ENCODE peak calls at places on chromosomes 6 and 20, in six cellular contexts. Q is activated gamma-delta T cell treated with anti-CD3 and anti-CD28 coated beads, Interleukin-2, amount 50 U/mL, for 16 hours; T is fibroblast of lung; A is HT-29; X is NCI-H2171 treated with DMSO at 0.1 percent for 48 hours; H is MG63. V is an unnamed sample.

GRCh38 chr6:31958412-31958740 is 395 bp downstream of the NELFE start:
- DNase-seq in Q (no peak), T (no peak), A (peak; percentile 13), X (no peak), H (no peak), V (no peak)

GRCh38 chr6:167893416-167893815 is 66.7 kb downstream of the AFDN start:
- DNase-seq in Q (no peak), T (no peak), A (peak; percentile 24), X (no peak), H (peak; percentile 9), V (no peak)

GRCh38 chr20:40506567-40506966 is 182.5 kb downstream of the MAFB start:
- DNase-seq in Q (no peak), T (peak; percentile 99), A (peak; percentile 84), X (no peak), H (peak; percentile 100), V (no peak)

GRCh38 chr20:58406422-58407001 is 17.5 kb downstream of the VAPB start:
- DNase-seq in Q (no peak), T (no peak), A (no peak), X (no peak), H (no peak), V (no peak)

GRCh38 chr6:137799950-137800568 is 67.0 kb upstream of the TNFAIP3 start:
- DNase-seq in Q (peak; percentile 47), T (peak; percentile 63), A (peak; percentile 70), X (peak; percentile 43), H (peak; percentile 26), V (no peak)

GRCh38 chr6:136408205-136408604 is 118.6 kb upstream of the BCLAF1 start:
- DNase-seq in Q (no peak), T (peak; percentile 64), A (peak; percentile 39), X (no peak), H (no peak), V (no peak)

GRCh38 chr6:168538892-168539811 is 98.2 kb downstream of the SMOC2 start:
- DNase-seq in Q (no peak), T (no peak), A (no peak), X (no peak), H (no peak), V (no peak)

GRCh38 chr6:21327326-21328140 is 266.0 kb upstream of the SOX4 start:
- DNase-seq in Q (no peak), T (no peak), A (no peak), X (no peak), H (no peak), V (no peak)

GRCh38 chr6:159490298-159490937 is 202.6 kb downstream of the SOD2 start:
- DNase-seq in Q (no peak), T (no peak), A (peak; percentile 7), X (no peak), H (no peak), V (no peak)

GRCh38 chr6:158910484-158911075 is 89.4 kb downstream of the RSPH3 start:
- DNase-seq in Q (no peak), T (no peak), A (peak; percentile 78), X (no peak), H (no peak), V (no peak)

GRCh38 chr6:106056738-106057390 is 29.3 kb upstream of the PRDM1 start:
- DNase-seq in Q (no peak), T (no peak), A (peak; percentile 52), X (no peak), H (no peak), V (no peak)

GRCh38 chr6:168616807-168617756 is 176.1 kb downstream of the SMOC2 start:
- DNase-seq in Q (no peak), T (no peak), A (peak; percentile 18), X (no peak), H (peak; percentile 9), V (no peak)